ENCODE peak calls at places on chromosome 7, in six cellular contexts. P, Y, C, K, W and R are unnamed samples.

GRCh38 chr7:70694909-70695803 is 436.8 kb upstream of the GALNT17 start:
- DNase-seq in K (peak; percentile 34), Y (no peak), W (no peak), P (peak; percentile 30), C (no peak), R (peak; percentile 53)

GRCh38 chr7:106464169-106464568 is 179.4 kb upstream of the NAMPT start:
- DNase-seq in P (no peak), C (no peak), Y (no peak), K (no peak), W (no peak), R (no peak)

GRCh38 chr7:7970620-7971307 is 2.2 kb downstream of the GLCCI1 start:
- DNase-seq in W (peak; percentile 27), Y (no peak), C (no peak), P (peak; percentile 30), K (no peak), R (no peak)

GRCh38 chr7:28272461-28272877 is 91.9 kb upstream of the JAZF1 start:
- DNase-seq in C (peak; percentile 43), K (no peak), P (no peak), W (peak; percentile 33), Y (peak; percentile 1), R (peak; percentile 53)

GRCh38 chr7:47326808-47327207 is 255.1 kb downstream of the TNS3 start:
- DNase-seq in W (no peak), Y (no peak), K (no peak), C (no peak), P (no peak), R (peak; percentile 41)

GRCh38 chr7:131692131-131692960 is 135.9 kb upstream of the PODXL start:
- DNase-seq in P (peak; percentile 18), W (peak; percentile 58), K (peak; percentile 57), Y (no peak), C (peak; percentile 69), R (no peak)

GRCh38 chr7:120554960-120555571 is 282.1 kb downstream of the KCND2 start:
- DNase-seq in W (no peak), C (peak; percentile 7), P (peak; percentile 28), K (no peak), Y (no peak), R (no peak)

GRCh38 chr7:105268056-105268455 is 120.7 kb downstream of the SRPK2 start:
- DNase-seq in P (peak; percentile 84), C (peak; percentile 35), W (no peak), K (no peak), Y (no peak), R (no peak)

GRCh38 chr7:17497136-17497535 is 198.7 kb downstream of the AHR start:
- DNase-seq in Y (no peak), K (no peak), P (no peak), W (no peak), C (no peak), R (no peak)

GRCh38 chr7:117011419-117012260 is 58.3 kb downstream of the ST7 start:
- DNase-seq in Y (no peak), C (no peak), K (no peak), W (no peak), P (no peak), R (no peak)

GRCh38 chr7:57370739-57371098 is 79.3 kb upstream of the ZNF716 start:
- DNase-seq in P (no peak), W (no peak), C (no peak), Y (no peak), K (no peak), R (no peak)

GRCh38 chr7:8751557-8752231 is 318.3 kb downstream of the NXPH1 start:
- DNase-seq in Y (no peak), C (no peak), W (no peak), K (no peak), P (no peak), R (no peak)